ENCODE peak calls at places on chromosomes 7 and 10, in ten cellular contexts. L is foreskin fibroblast, C is fibroblast of lung, Z is endodermal cell, W is fibroblast of mammary gland, P is Panc1, S is heart left ventricle, H is pancreas, R is GM12865, V is fibroblast of villous mesenchyme. I is an unnamed sample.

GRCh38 chr10:85608706-85609105 is 757.9 kb downstream of the GRID1 start:
- DNase-seq in L (no peak), C (no peak), Z (peak), W (no peak), P (no peak), S (no peak), H (no peak), R (no peak), V (no peak), I (no peak)

GRCh38 chr7:157717211-157718174 is 380.7 kb downstream of the DNAJB6 start:
- DNase-seq in L (no peak), C (no peak), Z (peak), W (no peak), P (no peak), S (peak), H (no peak), R (no peak), V (no peak), I (no peak)

GRCh38 chr7:65798111-65799075 is 74.5 kb upstream of the VKORC1L1 start:
- DNase-seq in L (peak), C (peak), Z (no peak), W (peak), P (no peak), S (no peak), H (no peak), R (peak), V (peak), I (peak)

GRCh38 chr10:29277296-29277695 is 11.6 kb upstream of the LYZL1 start:
- DNase-seq in L (no peak), C (no peak), Z (peak), W (no peak), P (no peak), S (no peak), H (no peak), R (no peak), V (no peak), I (no peak)

GRCh38 chr7:18498327-18498726 is 2.8 kb downstream of the HDAC9 start:
- DNase-seq in L (no peak), C (no peak), Z (no peak), W (no peak), P (no peak), S (no peak), H (no peak), R (no peak), V (no peak), I (no peak)

GRCh38 chr7:85682819-85683218 is 496.0 kb upstream of the SEMA3D start:
- DNase-seq in L (peak), C (peak), Z (no peak), W (peak), P (no peak), S (no peak), H (no peak), R (no peak), V (peak), I (peak)

GRCh38 chr7:109003742-109004141 is 434.1 kb downstream of the DNAJB9 start:
- DNase-seq in L (no peak), C (peak), Z (no peak), W (no peak), P (no peak), S (no peak), H (no peak), R (no peak), V (no peak), I (peak)

GRCh38 chr10:129570185-129570584 is 103.1 kb downstream of the MGMT start:
- DNase-seq in L (no peak), C (no peak), Z (no peak), W (no peak), P (no peak), S (no peak), H (no peak), R (no peak), V (no peak), I (no peak)

GRCh38 chr10:42691361-42692120 is 53.2 kb upstream of the ZNF33B start:
- DNase-seq in L (no peak), C (no peak), Z (no peak), W (no peak), P (no peak), S (no peak), H (no peak), R (no peak), V (no peak), I (no peak)

GRCh38 chr10:124035306-124035927 is 58.0 kb downstream of the CHST15 start:
- DNase-seq in L (no peak), C (no peak), Z (no peak), W (no peak), P (no peak), S (no peak), H (no peak), R (no peak), V (no peak), I (no peak)

GRCh38 chr7:150568714-150569113 is 1.5 kb downstream of the GIMAP4 start:
- DNase-seq in L (no peak), C (no peak), Z (no peak), W (no peak), P (no peak), S (no peak), H (no peak), R (peak), V (no peak), I (no peak)

GRCh38 chr10:75465110-75465509 is 33.7 kb downstream of the LRMDA start:
- DNase-seq in L (peak), C (no peak), Z (no peak), W (no peak), P (no peak), S (no peak), H (no peak), R (no peak), V (no peak), I (no peak)

GRCh38 chr10:58645762-58646161 is 133.1 kb downstream of the BICC1 start:
- DNase-seq in L (no peak), C (peak), Z (no peak), W (peak), P (no peak), S (no peak), H (no peak), R (no peak), V (no peak), I (peak)

GRCh38 chr7:90251304-90251635 is 6.3 kb downstream of the CFAP69 start:
- DNase-seq in L (peak), C (no peak), Z (no peak), W (peak), P (no peak), S (no peak), H (no peak), R (no peak), V (no peak), I (no peak)

GRCh38 chr7:13111230-13111629 is 423.8 kb downstream of the ARL4A start:
- DNase-seq in L (peak), C (peak), Z (no peak), W (peak), P (no peak), S (no peak), H (no peak), R (no peak), V (no peak), I (no peak)

GRCh38 chr10:43963793-43964425 is 315.2 kb upstream of the ZNF32 start:
- DNase-seq in L (no peak), C (no peak), Z (peak), W (no peak), P (no peak), S (peak), H (no peak), R (no peak), V (no peak), I (no peak)

GRCh38 chr10:116654816-116655215 is 34.1 kb downstream of the PNLIPRP2 start:
- DNase-seq in L (no peak), C (no peak), Z (peak), W (no peak), P (no peak), S (no peak), H (peak), R (peak), V (no peak), I (no peak)

GRCh38 chr10:60006046-60006445 is 99.7 kb upstream of the CCDC6 start:
- DNase-seq in L (no peak), C (peak), Z (no peak), W (peak), P (no peak), S (no peak), H (no peak), R (peak), V (peak), I (peak)

GRCh38 chr7:104978460-104978859 is 35.5 kb upstream of the KMT2E start:
- DNase-seq in L (peak), C (no peak), Z (no peak), W (peak), P (no peak), S (peak), H (no peak), R (no peak), V (peak), I (no peak)

GRCh38 chr7:20270867-20271266 is 53.7 kb upstream of the MACC1 start:
- DNase-seq in L (no peak), C (no peak), Z (no peak), W (no peak), P (no peak), S (no peak), H (no peak), R (peak), V (peak), I (no peak)

GRCh38 chr7:90999989-91000979 is 263.9 kb upstream of the FZD1 start:
- DNase-seq in L (peak), C (peak), Z (no peak), W (peak), P (no peak), S (no peak), H (no peak), R (no peak), V (peak), I (peak)

GRCh38 chr7:22944506-22944905 is 69.4 kb downstream of the HYCC1 start:
- DNase-seq in L (peak), C (no peak), Z (no peak), W (peak), P (no peak), S (no peak), H (no peak), R (no peak), V (peak), I (no peak)

GRCh38 chr7:13879994-13880686 is 109.3 kb downstream of the ETV1 start:
- DNase-seq in L (peak), C (peak), Z (no peak), W (peak), P (no peak), S (no peak), H (no peak), R (no peak), V (no peak), I (peak)

GRCh38 chr10:33537066-33537465 is 202.6 kb upstream of the NRP1 start:
- DNase-seq in L (peak), C (peak), Z (no peak), W (peak), P (no peak), S (no peak), H (no peak), R (no peak), V (peak), I (peak)

GRCh38 chr10:62779487-62780248 is 24.9 kb upstream of the ADO start:
- DNase-seq in L (peak), C (peak), Z (no peak), W (peak), P (no peak), S (no peak), H (no peak), R (peak), V (no peak), I (no peak)

GRCh38 chr7:74627699-74628411 is 29.7 kb upstream of the GTF2I start:
- DNase-seq in L (peak), C (peak), Z (peak), W (peak), P (no peak), S (peak), H (peak), R (peak), V (peak), I (peak)

GRCh38 chr7:47298636-47299035 is 283.3 kb downstream of the TNS3 start:
- DNase-seq in L (no peak), C (no peak), Z (peak), W (no peak), P (no peak), S (no peak), H (no peak), R (no peak), V (no peak), I (no peak)

GRCh38 chr10:44908071-44908709 is 2.9 kb upstream of the TMEM72 start:
- DNase-seq in L (peak), C (peak), Z (peak), W (peak), P (no peak), S (no peak), H (no peak), R (no peak), V (peak), I (peak)

GRCh38 chr10:29181936-29182335 is 106.9 kb upstream of the LYZL1 start:
- DNase-seq in L (no peak), C (no peak), Z (no peak), W (no peak), P (no peak), S (no peak), H (no peak), R (no peak), V (peak), I (no peak)

GRCh38 chr7:151558575-151558974 is 38.9 kb upstream of the RHEB start:
- DNase-seq in L (peak), C (peak), Z (no peak), W (no peak), P (no peak), S (no peak), H (no peak), R (no peak), V (peak), I (peak)

GRCh38 chr10:661891-662605 is 27.4 kb downstream of the DIP2C start:
- DNase-seq in L (no peak), C (no peak), Z (peak), W (no peak), P (no peak), S (no peak), H (peak), R (no peak), V (no peak), I (no peak)

GRCh38 chr10:121862624-121863023 is 65.2 kb downstream of the ATE1 start:
- DNase-seq in L (no peak), C (no peak), Z (no peak), W (no peak), P (no peak), S (no peak), H (no peak), R (no peak), V (no peak), I (no peak)

GRCh38 chr7:72490301-72490700 is 78.2 kb upstream of the CALN1 start:
- DNase-seq in L (no peak), C (no peak), Z (no peak), W (no peak), P (no peak), S (no peak), H (no peak), R (no peak), V (no peak), I (no peak)

GRCh38 chr7:72494807-72495206 is 82.7 kb upstream of the CALN1 start:
- DNase-seq in L (no peak), C (no peak), Z (no peak), W (no peak), P (no peak), S (no peak), H (no peak), R (peak), V (no peak), I (no peak)

GRCh38 chr7:72492446-72492845 is 80.3 kb upstream of the CALN1 start:
- DNase-seq in L (no peak), C (no peak), Z (no peak), W (no peak), P (no peak), S (peak), H (peak), R (no peak), V (no peak), I (no peak)

GRCh38 chr7:72493850-72494661 is 81.9 kb upstream of the CALN1 start:
- DNase-seq in L (peak), C (peak), Z (peak), W (peak), P (peak), S (peak), H (peak), R (peak), V (peak), I (peak)
- TF ChIP-seq CTCF in L (peak), C (peak), Z (peak), W (peak), P (peak), S (peak), H (peak), R (peak), V (peak), I (peak)

DNA sequence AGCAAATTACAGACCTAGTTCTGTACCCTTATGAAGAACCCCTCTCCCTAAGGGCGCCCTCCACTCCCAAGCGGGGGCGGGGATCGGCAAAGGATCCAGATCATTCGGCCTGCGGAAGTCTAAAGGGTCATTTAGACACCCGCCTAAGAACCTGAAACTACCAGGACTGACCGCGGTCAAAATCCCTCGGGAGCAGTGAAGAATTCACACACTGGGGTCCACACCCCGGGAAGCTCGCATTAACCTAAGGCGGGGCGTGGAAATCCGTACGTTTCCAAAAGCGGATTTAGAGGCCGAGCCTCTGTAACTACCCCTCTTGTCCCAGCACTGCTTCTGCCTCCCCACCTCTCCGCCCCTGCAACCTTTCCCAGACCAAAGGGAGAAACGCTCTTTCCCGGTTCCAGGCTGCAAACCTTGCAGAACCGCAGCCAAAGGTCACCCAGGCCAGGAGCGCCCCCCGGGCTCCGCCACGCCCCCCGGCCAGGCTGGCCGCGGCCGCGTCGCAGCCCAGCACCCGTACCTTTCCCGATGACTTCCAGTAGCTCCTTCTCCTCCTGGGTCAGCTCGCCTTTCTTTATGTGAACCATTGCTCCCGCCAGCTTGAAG is 464 bp downstream of the ANKMY2 start:
- DNase-seq in L (peak), C (peak), Z (no peak), W (peak), P (no peak), S (peak), H (peak), R (no peak), V (peak), I (peak)
- TF ChIP-seq CTCF in L (no peak), C (no peak), Z (peak), W (no peak), P (no peak), S (no peak), H (no peak), R (no peak), V (no peak), I (no peak)

DNA sequence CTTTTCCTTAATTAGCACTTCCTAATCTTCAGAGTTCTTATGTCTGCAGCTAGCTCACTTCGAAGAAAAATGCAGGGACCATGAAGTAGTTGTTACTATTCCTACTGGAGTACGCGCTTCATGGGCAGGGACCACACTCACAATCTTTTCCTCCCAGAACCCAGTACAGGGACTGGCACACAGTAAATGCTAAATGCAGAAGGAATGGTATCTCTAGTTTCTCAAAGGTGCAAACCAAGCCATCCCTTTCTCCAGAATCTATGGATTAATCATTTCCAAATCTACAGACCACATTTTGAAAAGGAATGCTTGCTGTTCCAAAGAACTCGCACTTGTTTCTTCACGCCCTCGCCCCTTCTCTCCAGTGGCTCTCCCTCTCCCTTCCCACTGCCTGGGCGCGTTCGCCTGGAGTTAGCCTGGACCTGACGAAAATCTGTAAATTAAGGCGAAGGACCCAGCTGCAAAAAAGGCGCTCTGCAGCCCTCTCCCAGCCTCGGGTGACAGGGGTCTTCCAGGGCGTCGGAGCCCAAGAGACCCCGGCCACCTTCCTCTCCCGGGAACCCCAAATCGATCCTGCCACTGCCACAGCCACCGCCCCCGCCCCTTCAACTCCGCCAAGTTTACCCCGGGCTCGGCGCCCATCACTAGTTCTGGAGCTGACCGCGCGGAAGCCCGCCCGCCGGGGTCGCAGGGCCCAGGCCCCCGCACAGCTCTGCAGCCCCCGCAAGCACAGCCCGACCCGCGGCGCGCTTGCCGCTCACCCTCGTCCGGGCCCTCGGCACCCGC is 552 bp downstream of the PDIA4 start:
- DNase-seq in L (peak), C (peak), Z (no peak), W (peak), P (no peak), S (peak), H (no peak), R (no peak), V (peak), I (peak)
- TF ChIP-seq CTCF in L (no peak), C (no peak), Z (no peak), W (no peak), P (no peak), S (no peak), H (no peak), R (no peak), V (no peak), I (no peak)

GRCh38 chr10:113679463-113680171 is at the start of gene CASP7:
- DNase-seq in L (peak), C (peak), Z (peak), W (peak), P (peak), S (peak), H (peak), R (peak), V (peak), I (peak)
- TF ChIP-seq CTCF in L (no peak), C (no peak), Z (peak), W (no peak), P (peak), S (no peak), H (no peak), R (peak), V (no peak), I (no peak)

I was measured in astrocyte of the spinal cord.